ENCODE peak calls at places on chromosomes 2 and 18, in nine cellular contexts. T is ascending aorta; E is CD8-positive, alpha-beta T cell; L is Peyer's patch; R is lower lobe of right lung; Q is fibroblast of villous mesenchyme; U is astrocyte of the spinal cord; F is SK-N-SH; X is right lobe of liver. Z is an unnamed sample.
A peak's percentile ranks its signal among the peaks of the same experiment; 100 is the strongest.

GRCh38 chr2:69995511-69995910 is 34.1 kb upstream of the ASPRV1 start:
- DNase-seq in T (peak; percentile 34), E (no peak), L (no peak), R (no peak), Q (no peak), U (no peak), F (no peak), X (no peak), Z (no peak)

GRCh38 chr2:177474904-177475474 is 82.4 kb downstream of the AGPS start:
- DNase-seq in T (no peak), E (no peak), L (no peak), R (no peak), Q (peak; percentile 42), U (peak; percentile 56), F (no peak), X (no peak), Z (peak; percentile 29)

GRCh38 chr2:10835052-10835970 is 22.7 kb upstream of the PDIA6 start:
- DNase-seq in T (peak; percentile 72), E (peak; percentile 75), L (peak; percentile 91), R (peak; percentile 82), Q (peak; percentile 37), U (peak; percentile 24), F (peak; percentile 82), X (peak; percentile 77), Z (no peak)

GRCh38 chr18:50187659-50188058 is 7.3 kb downstream of the MYO5B start:
- DNase-seq in T (no peak), E (no peak), L (no peak), R (no peak), Q (no peak), U (no peak), F (no peak), X (no peak), Z (no peak)

GRCh38 chr2:63842149-63843061 is 709 bp downstream of the UGP2 start:
- DNase-seq in T (peak; percentile 70), E (peak; percentile 17), L (peak; percentile 56), R (no peak), Q (peak; percentile 94), U (peak; percentile 69), F (peak; percentile 11), X (no peak), Z (peak; percentile 52)

GRCh38 chr2:13240061-13240460 is 523.3 kb downstream of the TRIB2 start:
- DNase-seq in T (no peak), E (no peak), L (no peak), R (no peak), Q (no peak), U (no peak), F (no peak), X (no peak), Z (no peak)

GRCh38 chr2:85421706-85422457 is 3.4 kb downstream of the SH2D6 start:
- DNase-seq in T (no peak), E (no peak), L (no peak), R (no peak), Q (peak; percentile 24), U (no peak), F (no peak), X (no peak), Z (no peak)

GRCh38 chr18:66757946-66758345 is 154.1 kb upstream of the CDH19 start:
- DNase-seq in T (no peak), E (no peak), L (no peak), R (no peak), Q (no peak), U (no peak), F (no peak), X (no peak), Z (no peak)

GRCh38 chr2:68832161-68832869 is 38.9 kb downstream of the BMP10 start:
- DNase-seq in T (peak; percentile 94), E (peak; percentile 29), L (no peak), R (peak; percentile 78), Q (peak; percentile 82), U (peak; percentile 56), F (no peak), X (peak; percentile 63), Z (no peak)

GRCh38 chr2:135473567-135473966 is 57.5 kb downstream of the ZRANB3 start:
- DNase-seq in T (no peak), E (peak; percentile 24), L (no peak), R (no peak), Q (peak; percentile 32), U (peak; percentile 36), F (peak; percentile 37), X (no peak), Z (no peak)

GRCh38 chr2:19847486-19847885 is 54.3 kb downstream of the TTC32 start:
- DNase-seq in T (no peak), E (no peak), L (no peak), R (no peak), Q (no peak), U (no peak), F (no peak), X (no peak), Z (no peak)

GRCh38 chr2:215711484-215712034 is 275.7 kb upstream of the FN1 start:
- DNase-seq in T (no peak), E (no peak), L (no peak), R (no peak), Q (peak; percentile 67), U (peak; percentile 68), F (no peak), X (no peak), Z (peak; percentile 78)

GRCh38 chr18:33757037-33757436 is 179.0 kb downstream of the ASXL3 start:
- DNase-seq in T (no peak), E (no peak), L (no peak), R (no peak), Q (peak; percentile 4), U (peak; percentile 42), F (no peak), X (no peak), Z (no peak)

GRCh38 chr2:22355816-22356433 is 1029.1 kb upstream of the KLHL29 start:
- DNase-seq in T (peak; percentile 76), E (peak; percentile 37), L (no peak), R (peak; percentile 57), Q (no peak), U (no peak), F (peak; percentile 56), X (peak; percentile 56), Z (no peak)

GRCh38 chr2:239264838-239265651 is 135.8 kb downstream of the HDAC4 start:
- DNase-seq in T (peak; percentile 83), E (peak; percentile 70), L (peak; percentile 63), R (no peak), Q (peak; percentile 91), U (peak; percentile 73), F (no peak), X (peak; percentile 52), Z (peak; percentile 55)

GRCh38 chr2:155372969-155373368 is 674.5 kb downstream of the KCNJ3 start:
- DNase-seq in T (no peak), E (no peak), L (no peak), R (no peak), Q (peak; percentile 8), U (peak; percentile 37), F (no peak), X (no peak), Z (no peak)
- TF ChIP-seq CTCF in T (no peak), E (no peak), L (peak; percentile 24), R (peak; percentile 12), Q (peak; percentile 24), U (peak; percentile 25), F (peak; percentile 46), X (no peak), Z (peak; percentile 49)

DNA sequence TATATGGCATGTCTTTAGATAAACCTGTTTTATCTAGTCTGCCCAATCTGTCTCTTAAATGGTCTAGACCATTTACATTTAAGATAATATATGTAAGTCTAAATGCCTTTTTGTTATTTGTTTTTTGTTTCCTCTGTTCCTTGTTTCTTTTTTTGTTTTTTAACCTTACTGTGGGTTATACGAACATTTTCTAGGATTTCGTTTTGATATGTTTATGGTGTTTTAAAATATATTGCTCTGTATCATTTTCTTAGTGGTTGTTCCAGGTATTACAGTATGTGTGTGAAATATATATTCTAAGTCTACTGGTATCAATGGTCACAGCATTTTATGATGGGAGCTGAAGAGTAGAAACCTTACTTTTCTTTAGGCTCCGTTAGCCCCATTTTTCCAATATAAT is 13.4 kb downstream of the BCL2L11 start:
- DNase-seq in T (no peak), E (no peak), L (no peak), R (no peak), Q (no peak), U (no peak), F (no peak), X (no peak), Z (no peak)
- TF ChIP-seq CTCF in T (no peak), E (peak; percentile 13), L (peak; percentile 34), R (no peak), Q (no peak), U (no peak), F (peak; percentile 35), X (no peak), Z (peak; percentile 70)

DNA sequence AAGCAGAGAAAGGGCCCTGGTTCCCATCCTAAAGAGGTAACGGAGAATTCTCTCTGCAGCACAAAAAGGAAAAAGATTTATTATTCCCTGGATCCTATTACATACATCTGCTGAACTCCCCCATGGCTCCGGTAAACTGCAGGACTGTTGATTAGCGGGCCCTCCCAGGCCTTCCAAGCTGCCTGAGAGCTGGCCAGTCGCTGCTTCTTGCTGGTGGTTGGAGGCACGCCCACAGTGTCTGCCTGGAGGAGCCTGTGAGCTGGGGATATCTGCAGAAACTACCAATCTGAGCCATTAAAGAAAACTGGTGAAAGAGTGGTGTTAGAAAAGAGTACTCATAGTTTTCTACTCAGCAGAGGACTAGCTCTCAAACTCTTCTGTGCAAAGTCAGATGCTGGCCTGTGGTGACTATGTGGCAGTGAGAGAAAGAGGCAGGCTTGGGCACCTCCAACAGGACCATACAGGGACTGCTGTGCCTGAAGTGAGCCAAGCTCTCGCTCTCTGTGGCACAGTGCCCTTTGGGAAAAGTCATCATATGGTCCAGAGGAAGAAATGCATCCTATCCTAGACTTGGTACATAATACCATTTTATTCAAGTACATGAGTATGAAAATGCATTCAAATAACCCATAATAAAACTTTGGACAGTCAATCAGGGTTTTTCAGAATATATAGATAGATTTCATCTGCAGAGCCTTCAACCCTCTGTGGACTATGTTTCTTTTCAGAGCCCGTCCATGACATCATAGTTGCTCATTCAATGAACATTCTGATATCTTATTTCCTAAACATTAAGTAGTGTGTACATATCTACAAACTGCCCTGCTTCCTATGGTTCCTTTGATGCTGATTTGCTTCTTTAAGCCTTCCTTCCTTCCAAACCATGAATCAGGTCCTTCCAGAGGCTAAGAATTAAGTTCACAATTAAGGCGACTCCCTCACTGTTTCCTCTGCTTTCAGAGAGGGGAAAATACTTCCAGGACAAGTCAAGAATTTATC is 242.0 kb upstream of the LYPD1 start:
- DNase-seq in T (no peak), E (no peak), L (no peak), R (no peak), Q (peak; percentile 48), U (peak; percentile 56), F (peak; percentile 9), X (no peak), Z (no peak)
- TF ChIP-seq CTCF in T (no peak), E (no peak), L (no peak), R (no peak), Q (no peak), U (peak; percentile 39), F (peak; percentile 27), X (no peak), Z (peak; percentile 18)

DNA sequence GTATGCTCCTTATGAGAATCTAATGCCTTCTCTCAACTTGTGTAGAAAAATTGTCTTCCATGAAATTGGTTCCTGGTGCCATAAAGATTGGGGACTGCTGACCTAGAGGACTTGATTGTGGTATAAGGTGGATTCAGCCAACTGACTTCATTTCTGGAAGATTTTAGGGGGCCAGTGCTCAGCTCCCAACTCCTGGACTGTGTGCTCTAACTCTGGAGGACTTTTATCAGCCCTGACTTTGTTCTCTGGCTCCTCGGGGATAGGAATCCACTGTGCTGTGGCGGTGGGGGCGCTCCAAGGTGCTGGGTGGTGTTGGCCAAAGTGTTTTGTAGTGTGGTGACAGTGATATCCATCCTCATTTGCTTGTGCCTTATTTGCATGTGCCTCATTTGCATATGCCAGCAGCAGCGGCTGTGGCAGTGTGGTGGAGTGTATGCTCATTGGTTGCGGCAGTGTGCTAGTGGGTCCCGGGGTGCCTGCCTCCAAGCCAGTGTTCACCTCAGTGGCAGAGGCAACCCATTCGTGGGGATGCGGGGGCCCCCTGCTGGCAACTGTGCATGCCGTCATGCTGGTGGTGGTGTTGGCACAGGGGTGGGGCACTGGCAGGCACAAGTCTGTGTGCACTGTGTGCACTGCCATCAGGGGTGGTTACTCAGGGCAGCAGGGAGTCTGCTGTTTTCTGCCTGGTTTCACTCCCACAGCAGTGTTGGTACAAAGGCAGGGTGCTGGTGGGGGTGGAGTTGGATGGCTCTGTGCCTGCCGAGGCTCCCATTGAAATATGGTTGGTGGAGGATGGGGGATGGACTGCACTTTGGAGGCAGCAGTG is 19.6 kb downstream of the EHBP1 start:
- DNase-seq in T (no peak), E (peak; percentile 20), L (peak; percentile 62), R (peak; percentile 46), Q (no peak), U (no peak), F (peak; percentile 45), X (no peak), Z (no peak)
- TF ChIP-seq CTCF in T (no peak), E (no peak), L (peak; percentile 41), R (peak; percentile 27), Q (peak; percentile 39), U (peak; percentile 32), F (peak; percentile 45), X (peak; percentile 10), Z (peak; percentile 64)

Z was measured in HFFc6.